ENCODE peak calls at places on chromosomes 5 and 9, in ten cellular contexts. C is Ammon's horn; Z is HEK293T; Q is esophagus muscularis mucosa; P is WTC11; J is stimulated activated CD8-positive, alpha-beta memory T cell treated with anti-CD3 and anti-CD28 coated beads, Interleukin-15, amount 100 ng/mL, for 48 hours; H is non-pigmented ciliary epithelial cell; V is activated naive CD8-positive, alpha-beta T cell treated with anti-CD3 and anti-CD28 coated beads, Interleukin-2, amount 50 U/mL, for 24 hours; I is fibroblast of pulmonary artery; L is HT1080. R is an unnamed sample.

GRCh38 chr9:72305102-72305546 is 59.9 kb downstream of the ZFAND5 start:
- DNase-seq in C (peak), Z (peak), Q (peak), P (peak), J (no peak), H (peak), V (peak), I (peak), L (peak), R (peak)

GRCh38 chr5:178519155-178519554 is 71.0 kb downstream of the COL23A1 start:
- DNase-seq in C (no peak), Z (no peak), Q (no peak), P (no peak), J (no peak), H (no peak), V (no peak), I (no peak), L (no peak), R (no peak)

GRCh38 chr9:112169368-112169767 is 5.7 kb downstream of the SUSD1 start:
- DNase-seq in C (no peak), Z (no peak), Q (no peak), P (no peak), J (no peak), H (no peak), V (no peak), I (no peak), L (no peak), R (peak)

GRCh38 chr9:114611516-114612271 is 603 bp downstream of the TMEM268 start:
- DNase-seq in C (peak), Z (peak), Q (no peak), P (peak), J (no peak), H (no peak), V (peak), I (peak), L (peak), R (peak)

GRCh38 chr5:151251001-151251551 is 1.9 kb upstream of the GM2A start:
- DNase-seq in C (no peak), Z (no peak), Q (no peak), P (no peak), J (no peak), H (no peak), V (peak), I (no peak), L (no peak), R (no peak)

GRCh38 chr5:156376751-156377150 is 49.8 kb downstream of the SGCD start:
- DNase-seq in C (no peak), Z (no peak), Q (no peak), P (no peak), J (no peak), H (no peak), V (no peak), I (no peak), L (no peak), R (no peak)

GRCh38 chr5:99025298-99026045 is 96.7 kb upstream of the CHD1 start:
- DNase-seq in C (no peak), Z (no peak), Q (no peak), P (no peak), J (no peak), H (no peak), V (no peak), I (no peak), L (no peak), R (peak)

GRCh38 chr9:123091459-123091858 is 58.0 kb downstream of the GPR21 start:
- DNase-seq in C (no peak), Z (no peak), Q (peak), P (no peak), J (no peak), H (no peak), V (no peak), I (no peak), L (no peak), R (no peak)

GRCh38 chr5:143204474-143205246 is 198.8 kb downstream of the NR3C1 start:
- DNase-seq in C (no peak), Z (no peak), Q (no peak), P (no peak), J (no peak), H (no peak), V (no peak), I (peak), L (no peak), R (no peak)

R was measured in SW480.